ENCODE peak calls at places on chromosomes 7 and 10, in six cellular contexts. V is GM23338, R is AG04450, B is upper lobe of left lung, W is left ventricle myocardium inferior, N is mesendoderm. C is an unnamed sample.

GRCh38 chr7:68461430-68461829 is 1136.8 kb upstream of the AUTS2 start:
- DNase-seq in V (no peak), R (no peak), B (no peak), W (no peak), N (no peak), C (no peak)

GRCh38 chr10:113524539-113525490 is 28.0 kb upstream of the HABP2 start:
- DNase-seq in V (no peak), R (no peak), B (peak; percentile 10), W (no peak), N (peak; percentile 58), C (no peak)

GRCh38 chr7:46317256-46317655 is 396.2 kb upstream of the IGFBP3 start:
- DNase-seq in V (no peak), R (no peak), B (no peak), W (no peak), N (no peak), C (no peak)

GRCh38 chr7:22802426-22802825 is 20.2 kb downstream of the TOMM7 start:
- DNase-seq in V (peak; percentile 90), R (no peak), B (no peak), W (no peak), N (peak; percentile 70), C (no peak)

GRCh38 chr7:92614586-92615237 is 24.5 kb upstream of the FAM133B start:
- DNase-seq in V (no peak), R (no peak), B (no peak), W (peak; percentile 18), N (no peak), C (no peak)

GRCh38 chr7:50261593-50261992 is 42.9 kb upstream of the IKZF1 start:
- DNase-seq in V (no peak), R (no peak), B (no peak), W (no peak), N (no peak), C (no peak)

GRCh38 chr10:71974489-71975011 is 10.4 kb downstream of the CHST3 start:
- DNase-seq in V (no peak), R (no peak), B (no peak), W (no peak), N (peak; percentile 62), C (peak; percentile 46)

GRCh38 chr10:15804109-15804508 is 56.2 kb downstream of the MINDY3 start:
- DNase-seq in V (no peak), R (no peak), B (no peak), W (no peak), N (peak; percentile 40), C (no peak)

GRCh38 chr7:23333671-23334246 is 34.6 kb downstream of the MALSU1 start:
- DNase-seq in V (no peak), R (peak; percentile 67), B (no peak), W (peak; percentile 19), N (no peak), C (peak; percentile 66)

GRCh38 chr7:151571471-151571870 is 51.8 kb upstream of the RHEB start:
- DNase-seq in V (no peak), R (no peak), B (no peak), W (no peak), N (no peak), C (no peak)

GRCh38 chr10:92832998-92833642 is 15.2 kb upstream of the EXOC6 start:
- DNase-seq in V (no peak), R (no peak), B (no peak), W (no peak), N (no peak), C (no peak)

GRCh38 chr7:78326870-78327269 is 528.3 kb downstream of the PHTF2 start:
- DNase-seq in V (no peak), R (no peak), B (no peak), W (peak; percentile 28), N (no peak), C (no peak)

GRCh38 chr10:125084191-125085186 is 75.9 kb downstream of the CTBP2 start:
- DNase-seq in V (peak; percentile 68), R (peak; percentile 78), B (no peak), W (peak; percentile 84), N (peak; percentile 97), C (peak; percentile 58)

GRCh38 chr7:11373546-11374142 is 400.0 kb downstream of the PHF14 start:
- DNase-seq in V (peak; percentile 62), R (no peak), B (no peak), W (no peak), N (peak; percentile 24), C (no peak)

GRCh38 chr10:74275755-74276154 is 124.7 kb downstream of the ADK start:
- DNase-seq in V (no peak), R (no peak), B (no peak), W (no peak), N (no peak), C (no peak)

GRCh38 chr7:145147865-145148264 is 312.0 kb upstream of the TPK1 start:
- DNase-seq in V (no peak), R (no peak), B (no peak), W (no peak), N (no peak), C (no peak)

GRCh38 chr10:24851595-24851994 is 100.8 kb downstream of the PRTFDC1 start:
- DNase-seq in V (peak; percentile 35), R (no peak), B (peak; percentile 71), W (no peak), N (no peak), C (peak; percentile 68)

GRCh38 chr7:100469227-100470044 is 5.4 kb upstream of the SPACDR start:
- DNase-seq in V (peak; percentile 92), R (no peak), B (peak; percentile 90), W (peak; percentile 89), N (peak; percentile 85), C (no peak)

GRCh38 chr7:40232242-40232929 is 97.6 kb downstream of the SUGCT start:
- DNase-seq in V (peak; percentile 69), R (peak; percentile 29), B (no peak), W (no peak), N (peak; percentile 42), C (no peak)

GRCh38 chr7:28623105-28623730 is 210.9 kb downstream of the CREB5 start:
- DNase-seq in V (no peak), R (peak; percentile 36), B (no peak), W (no peak), N (no peak), C (no peak)

GRCh38 chr7:16926283-16926682 is 44.5 kb upstream of the AGR3 start:
- DNase-seq in V (peak; percentile 34), R (no peak), B (peak; percentile 54), W (peak; percentile 25), N (peak; percentile 39), C (no peak)

GRCh38 chr10:84574101-84574500 is 245.7 kb downstream of the CCSER2 start:
- DNase-seq in V (peak; percentile 34), R (no peak), B (no peak), W (no peak), N (peak; percentile 57), C (no peak)

GRCh38 chr7:53541467-53541866 is 506.0 kb downstream of the POM121L12 start:
- DNase-seq in V (no peak), R (no peak), B (no peak), W (no peak), N (no peak), C (no peak)

GRCh38 chr7:156162451-156162850 is 350.2 kb upstream of the SHH start:
- DNase-seq in V (no peak), R (no peak), B (no peak), W (no peak), N (no peak), C (no peak)

GRCh38 chr7:2116086-2116810 is 116.5 kb downstream of the MAD1L1 start:
- DNase-seq in V (no peak), R (no peak), B (no peak), W (peak; percentile 36), N (no peak), C (peak; percentile 37)

GRCh38 chr7:114660007-114660406 is 245.4 kb downstream of the FOXP2 start:
- DNase-seq in V (no peak), R (no peak), B (no peak), W (no peak), N (no peak), C (no peak)

GRCh38 chr10:69742356-69742695 is 59.4 kb upstream of the COL13A1 start:
- DNase-seq in V (no peak), R (no peak), B (no peak), W (no peak), N (no peak), C (no peak)

GRCh38 chr10:73911553-73912004 is 647 bp downstream of the PLAU start:
- DNase-seq in V (no peak), R (no peak), B (peak; percentile 39), W (no peak), N (no peak), C (no peak)

GRCh38 chr10:132140167-132140925 is 46.4 kb upstream of the DPYSL4 start:
- DNase-seq in V (no peak), R (no peak), B (no peak), W (peak; percentile 13), N (no peak), C (no peak)

GRCh38 chr10:5594271-5595036 is 69.7 kb downstream of the CALML3 start:
- DNase-seq in V (no peak), R (no peak), B (no peak), W (no peak), N (no peak), C (no peak)

GRCh38 chr7:141342664-141343400 is 208.4 kb upstream of the AGK start:
- DNase-seq in V (no peak), R (no peak), B (no peak), W (no peak), N (no peak), C (no peak)

GRCh38 chr10:19572056-19572455 is 244.2 kb upstream of the PLXDC2 start:
- DNase-seq in V (no peak), R (no peak), B (no peak), W (no peak), N (no peak), C (no peak)
- H3K27ac ChIP-seq in V (no peak overlapping the region), R (no peak overlapping the region), B (no peak overlapping the region), W (no peak overlapping the region), N (no peak overlapping the region), C (no peak overlapping the region)

DNA sequence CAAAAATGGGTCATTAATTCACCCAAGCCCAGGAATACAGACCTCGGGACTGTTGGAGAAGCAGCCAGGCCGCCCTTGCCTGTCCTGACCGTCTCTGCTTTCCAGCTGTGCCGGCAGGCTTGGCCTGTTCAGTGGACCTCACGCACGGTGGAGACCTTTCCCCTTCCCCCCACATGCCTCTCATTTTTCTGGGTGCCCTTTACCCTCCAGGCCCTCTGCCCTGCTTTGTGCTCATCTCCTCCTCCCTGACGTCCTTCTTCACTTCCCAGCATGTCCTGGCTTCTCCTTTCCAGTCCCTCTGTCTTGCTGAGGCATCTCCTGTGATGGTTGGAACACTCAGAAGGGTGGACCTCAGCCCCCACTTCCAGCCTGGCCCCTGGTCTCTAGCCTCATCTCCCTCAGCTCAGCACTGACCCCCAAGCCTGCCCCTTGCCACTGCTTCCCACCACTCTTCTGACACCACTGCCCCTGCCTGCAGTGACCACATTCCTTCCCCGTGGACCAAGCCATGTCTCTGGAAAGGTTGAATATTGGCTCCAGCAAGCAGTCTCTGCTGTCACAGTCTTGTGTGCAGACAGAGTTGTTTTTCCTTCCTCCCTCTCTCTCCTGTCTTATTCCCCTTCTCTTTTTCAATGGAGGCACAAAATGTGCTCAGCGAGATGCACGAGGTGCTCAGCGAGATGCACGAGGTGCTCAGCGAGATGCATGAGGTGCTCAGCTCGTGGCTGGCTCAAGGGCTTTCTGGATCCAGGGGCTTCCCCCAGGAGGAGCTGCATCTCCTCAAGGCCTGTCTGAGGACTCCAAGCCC is 14.9 kb downstream of the BAG3 start:
- DNase-seq in V (no peak), R (no peak), B (no peak), W (no peak), N (no peak), C (no peak)
- H3K27ac ChIP-seq in V (no peak overlapping the region), R (peak overlapping the region; percentile 97), B (no peak overlapping the region), W (peak overlapping the region; percentile 93), N (no peak overlapping the region), C (peak overlapping the region; percentile 2)

GRCh38 chr7:30474485-30474884 is 4.1 kb downstream of the NOD1 start:
- DNase-seq in V (no peak), R (no peak), B (no peak), W (no peak), N (no peak), C (no peak)
- H3K27ac ChIP-seq in V (no peak overlapping the region), R (no peak overlapping the region), B (no peak overlapping the region), W (peak overlapping the region; percentile 98), N (no peak overlapping the region), C (no peak overlapping the region)

GRCh38 chr10:88238515-88238914 is 344.6 kb downstream of the RNLS start:
- DNase-seq in V (no peak), R (no peak), B (no peak), W (no peak), N (no peak), C (no peak)
- H3K27ac ChIP-seq in V (no peak overlapping the region), R (no peak overlapping the region), B (peak overlapping the region; percentile 19), W (peak overlapping the region; percentile 65), N (no peak overlapping the region), C (no peak overlapping the region)

C was measured in epithelial cell of prostate.